ENCODE peak calls at places on chromosomes 16 and 17, in seven cellular contexts. One of them, this sample, is unnamed.
A peak's percentile ranks its signal among the peaks of the same experiment; 100 is the strongest.

GRCh38 chr17:77995146-77995852 is 36.8 kb downstream of the TNRC6C start:
- DNase-seq in naive thymus-derived CD4-positive, alpha-beta T cell: peak; percentile 28
- DNase-seq in adrenal gland: no peak
- DNase-seq in OCI-LY7: no peak
- DNase-seq in A549: no peak
- DNase-seq in cardiac muscle cell: peak; percentile 48
- DNase-seq in right atrium auricular region: peak; percentile 65
- DNase-seq in this sample: no peak

GRCh38 chr16:50489187-50489586 is 59.0 kb upstream of the NKD1 start:
- DNase-seq in naive thymus-derived CD4-positive, alpha-beta T cell: no peak
- DNase-seq in adrenal gland: no peak
- DNase-seq in OCI-LY7: no peak
- DNase-seq in A549: no peak
- DNase-seq in cardiac muscle cell: no peak
- DNase-seq in right atrium auricular region: no peak
- DNase-seq in this sample: no peak

GRCh38 chr17:3025421-3026124 is 37.8 kb downstream of the OR1D5 start:
- DNase-seq in naive thymus-derived CD4-positive, alpha-beta T cell: no peak
- DNase-seq in adrenal gland: no peak
- DNase-seq in OCI-LY7: no peak
- DNase-seq in A549: no peak
- DNase-seq in cardiac muscle cell: no peak
- DNase-seq in right atrium auricular region: no peak
- DNase-seq in this sample: no peak

GRCh38 chr17:66383353-66383752 is 80.9 kb downstream of the PRKCA start:
- DNase-seq in naive thymus-derived CD4-positive, alpha-beta T cell: no peak
- DNase-seq in adrenal gland: no peak
- DNase-seq in OCI-LY7: no peak
- DNase-seq in A549: no peak
- DNase-seq in cardiac muscle cell: no peak
- DNase-seq in right atrium auricular region: no peak
- DNase-seq in this sample: no peak

GRCh38 chr16:85812031-85812807 is 12.7 kb downstream of the COX4I1 start:
- DNase-seq in naive thymus-derived CD4-positive, alpha-beta T cell: no peak
- DNase-seq in adrenal gland: no peak
- DNase-seq in OCI-LY7: no peak
- DNase-seq in A549: no peak
- DNase-seq in cardiac muscle cell: no peak
- DNase-seq in right atrium auricular region: no peak
- DNase-seq in this sample: no peak

GRCh38 chr17:62628845-62629555 is 1.5 kb downstream of the MRC2 start:
- DNase-seq in naive thymus-derived CD4-positive, alpha-beta T cell: no peak
- DNase-seq in adrenal gland: no peak
- DNase-seq in OCI-LY7: no peak
- DNase-seq in A549: no peak
- DNase-seq in cardiac muscle cell: peak; percentile 64
- DNase-seq in right atrium auricular region: no peak
- DNase-seq in this sample: no peak

GRCh38 chr16:3659200-3659599 is 4.7 kb downstream of the DNASE1 start:
- DNase-seq in naive thymus-derived CD4-positive, alpha-beta T cell: no peak
- DNase-seq in adrenal gland: no peak
- DNase-seq in OCI-LY7: no peak
- DNase-seq in A549: no peak
- DNase-seq in cardiac muscle cell: no peak
- DNase-seq in right atrium auricular region: no peak
- DNase-seq in this sample: no peak

GRCh38 chr16:86834451-86835035 is 256.2 kb downstream of the FOXL1 start:
- DNase-seq in naive thymus-derived CD4-positive, alpha-beta T cell: no peak
- DNase-seq in adrenal gland: no peak
- DNase-seq in OCI-LY7: no peak
- DNase-seq in A549: peak; percentile 19
- DNase-seq in cardiac muscle cell: peak; percentile 61
- DNase-seq in right atrium auricular region: no peak
- DNase-seq in this sample: no peak

GRCh38 chr17:8382052-8382879 is 727 bp downstream of the RPL26 start:
- DNase-seq in naive thymus-derived CD4-positive, alpha-beta T cell: no peak
- DNase-seq in adrenal gland: no peak
- DNase-seq in OCI-LY7: peak; percentile 36
- DNase-seq in A549: no peak
- DNase-seq in cardiac muscle cell: no peak
- DNase-seq in right atrium auricular region: no peak
- DNase-seq in this sample: no peak

GRCh38 chr17:58386708-58387107 is 30.6 kb downstream of the RNF43 start:
- DNase-seq in naive thymus-derived CD4-positive, alpha-beta T cell: no peak
- DNase-seq in adrenal gland: no peak
- DNase-seq in OCI-LY7: no peak
- DNase-seq in A549: no peak
- DNase-seq in cardiac muscle cell: no peak
- DNase-seq in right atrium auricular region: no peak
- DNase-seq in this sample: no peak

GRCh38 chr17:58385359-58385899 is 31.9 kb downstream of the RNF43 start:
- DNase-seq in naive thymus-derived CD4-positive, alpha-beta T cell: no peak
- DNase-seq in adrenal gland: no peak
- DNase-seq in OCI-LY7: no peak
- DNase-seq in A549: no peak
- DNase-seq in cardiac muscle cell: no peak
- DNase-seq in right atrium auricular region: no peak
- DNase-seq in this sample: no peak

GRCh38 chr17:58382885-58383248 is 30.9 kb upstream of the SUPT4H1 start:
- DNase-seq in naive thymus-derived CD4-positive, alpha-beta T cell: no peak
- DNase-seq in adrenal gland: no peak
- DNase-seq in OCI-LY7: no peak
- DNase-seq in A549: no peak
- DNase-seq in cardiac muscle cell: no peak
- DNase-seq in right atrium auricular region: no peak
- DNase-seq in this sample: no peak

GRCh38 chr17:58383892-58384462 is 32.0 kb upstream of the SUPT4H1 start:
- DNase-seq in naive thymus-derived CD4-positive, alpha-beta T cell: no peak
- DNase-seq in adrenal gland: no peak
- DNase-seq in OCI-LY7: no peak
- DNase-seq in A549: no peak
- DNase-seq in cardiac muscle cell: no peak
- DNase-seq in right atrium auricular region: no peak
- DNase-seq in this sample: no peak

DNA sequence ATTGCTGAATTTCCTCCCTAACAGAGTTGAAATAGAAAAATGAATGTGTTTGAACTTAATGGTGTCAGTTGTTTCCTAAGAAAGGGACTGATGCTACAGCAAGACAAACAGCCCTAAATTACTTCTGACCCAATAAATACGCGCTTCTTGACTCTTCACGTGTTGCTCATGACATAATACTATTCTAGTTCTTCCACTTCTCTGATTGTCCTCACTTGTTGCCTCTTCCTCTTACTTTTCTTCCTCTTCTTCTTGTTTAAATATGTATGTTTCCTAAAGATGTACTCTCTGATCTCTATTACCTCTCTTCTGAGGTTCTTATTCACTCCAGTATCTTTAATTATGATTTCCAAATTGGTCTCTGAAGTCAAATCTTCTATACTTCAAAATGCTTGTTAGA is 32.4 kb downstream of the RNF43 start:
- DNase-seq in naive thymus-derived CD4-positive, alpha-beta T cell: no peak
- DNase-seq in adrenal gland: no peak
- DNase-seq in OCI-LY7: no peak
- DNase-seq in A549: no peak
- DNase-seq in cardiac muscle cell: no peak
- DNase-seq in right atrium auricular region: no peak
- DNase-seq in this sample: no peak
- H3K27ac ChIP-seq in naive thymus-derived CD4-positive, alpha-beta T cell: no peak overlapping the region
- H3K27ac ChIP-seq in adrenal gland: no peak overlapping the region
- H3K27ac ChIP-seq in OCI-LY7: no peak overlapping the region
- H3K27ac ChIP-seq in A549: peak overlapping the region; percentile 45
- H3K27ac ChIP-seq in cardiac muscle cell: peak overlapping the region; percentile 12
- H3K27ac ChIP-seq in right atrium auricular region: no peak overlapping the region
- H3K27ac ChIP-seq in this sample: peak overlapping the region; percentile 57

GRCh38 chr17:42270596-42270995 is 5.6 kb downstream of the STAT5B start:
- DNase-seq in naive thymus-derived CD4-positive, alpha-beta T cell: no peak
- DNase-seq in adrenal gland: no peak
- DNase-seq in OCI-LY7: no peak
- DNase-seq in A549: no peak
- DNase-seq in cardiac muscle cell: no peak
- DNase-seq in right atrium auricular region: no peak
- DNase-seq in this sample: no peak

GRCh38 chr17:42266462-42266861 is 9.7 kb downstream of the STAT5B start:
- DNase-seq in naive thymus-derived CD4-positive, alpha-beta T cell: no peak
- DNase-seq in adrenal gland: no peak
- DNase-seq in OCI-LY7: no peak
- DNase-seq in A549: no peak
- DNase-seq in cardiac muscle cell: no peak
- DNase-seq in right atrium auricular region: no peak
- DNase-seq in this sample: no peak

GRCh38 chr17:42268236-42268635 is 8.0 kb downstream of the STAT5B start:
- DNase-seq in naive thymus-derived CD4-positive, alpha-beta T cell: no peak
- DNase-seq in adrenal gland: no peak
- DNase-seq in OCI-LY7: no peak
- DNase-seq in A549: no peak
- DNase-seq in cardiac muscle cell: no peak
- DNase-seq in right atrium auricular region: no peak
- DNase-seq in this sample: no peak

GRCh38 chr17:42270175-42270545 is 6.0 kb downstream of the STAT5B start:
- DNase-seq in naive thymus-derived CD4-positive, alpha-beta T cell: no peak
- DNase-seq in adrenal gland: no peak
- DNase-seq in OCI-LY7: no peak
- DNase-seq in A549: no peak
- DNase-seq in cardiac muscle cell: no peak
- DNase-seq in right atrium auricular region: no peak
- DNase-seq in this sample: no peak

DNA sequence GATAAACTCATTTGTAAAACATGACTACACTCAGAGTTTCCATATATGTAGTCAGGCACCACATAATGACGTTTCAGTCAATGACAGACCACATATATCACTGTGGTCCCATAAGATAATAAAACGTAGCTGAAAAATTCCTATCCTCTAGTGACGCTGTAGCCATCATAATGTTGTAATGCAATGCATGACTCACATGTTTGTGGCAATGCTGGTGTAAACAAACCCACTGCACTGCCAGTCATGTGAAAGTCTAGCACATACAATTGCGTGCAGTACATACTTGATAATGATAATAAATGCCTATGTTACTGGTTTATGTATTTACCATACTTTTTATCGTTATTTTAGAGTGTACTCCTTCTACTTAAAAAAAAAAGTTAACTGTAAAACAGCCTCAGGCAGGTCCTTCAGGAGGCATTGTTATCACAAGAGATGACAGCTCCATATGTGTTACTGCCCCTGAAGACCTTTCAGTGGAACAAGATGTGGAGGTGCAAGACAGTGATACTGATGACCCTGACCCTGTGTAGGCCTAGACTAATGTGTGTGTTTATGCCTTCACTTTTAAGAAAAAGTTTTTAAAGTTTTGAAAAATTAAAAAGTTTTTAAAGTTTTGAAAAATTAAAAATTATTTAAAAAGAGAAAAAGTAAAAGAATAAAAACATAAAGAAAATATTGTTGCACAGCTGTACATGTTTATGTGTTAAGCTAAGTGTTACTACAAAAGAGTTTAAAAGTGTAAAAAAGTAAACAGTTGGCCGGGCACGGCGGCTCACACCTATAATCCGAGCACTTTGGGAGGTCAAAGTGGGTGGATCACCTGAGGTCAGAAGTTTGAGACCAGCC is 9.0 kb downstream of the STAT5B start:
- DNase-seq in naive thymus-derived CD4-positive, alpha-beta T cell: peak; percentile 54
- DNase-seq in adrenal gland: no peak
- DNase-seq in OCI-LY7: no peak
- DNase-seq in A549: peak; percentile 91
- DNase-seq in cardiac muscle cell: no peak
- DNase-seq in right atrium auricular region: no peak
- DNase-seq in this sample: no peak
- H3K27ac ChIP-seq in naive thymus-derived CD4-positive, alpha-beta T cell: peak overlapping the region; percentile 58
- H3K27ac ChIP-seq in adrenal gland: peak overlapping the region; percentile 63
- H3K27ac ChIP-seq in OCI-LY7: no peak overlapping the region
- H3K27ac ChIP-seq in A549: peak overlapping the region; percentile 36
- H3K27ac ChIP-seq in cardiac muscle cell: peak overlapping the region; percentile 11
- H3K27ac ChIP-seq in right atrium auricular region: no peak overlapping the region
- H3K27ac ChIP-seq in this sample: peak overlapping the region; percentile 53

DNA sequence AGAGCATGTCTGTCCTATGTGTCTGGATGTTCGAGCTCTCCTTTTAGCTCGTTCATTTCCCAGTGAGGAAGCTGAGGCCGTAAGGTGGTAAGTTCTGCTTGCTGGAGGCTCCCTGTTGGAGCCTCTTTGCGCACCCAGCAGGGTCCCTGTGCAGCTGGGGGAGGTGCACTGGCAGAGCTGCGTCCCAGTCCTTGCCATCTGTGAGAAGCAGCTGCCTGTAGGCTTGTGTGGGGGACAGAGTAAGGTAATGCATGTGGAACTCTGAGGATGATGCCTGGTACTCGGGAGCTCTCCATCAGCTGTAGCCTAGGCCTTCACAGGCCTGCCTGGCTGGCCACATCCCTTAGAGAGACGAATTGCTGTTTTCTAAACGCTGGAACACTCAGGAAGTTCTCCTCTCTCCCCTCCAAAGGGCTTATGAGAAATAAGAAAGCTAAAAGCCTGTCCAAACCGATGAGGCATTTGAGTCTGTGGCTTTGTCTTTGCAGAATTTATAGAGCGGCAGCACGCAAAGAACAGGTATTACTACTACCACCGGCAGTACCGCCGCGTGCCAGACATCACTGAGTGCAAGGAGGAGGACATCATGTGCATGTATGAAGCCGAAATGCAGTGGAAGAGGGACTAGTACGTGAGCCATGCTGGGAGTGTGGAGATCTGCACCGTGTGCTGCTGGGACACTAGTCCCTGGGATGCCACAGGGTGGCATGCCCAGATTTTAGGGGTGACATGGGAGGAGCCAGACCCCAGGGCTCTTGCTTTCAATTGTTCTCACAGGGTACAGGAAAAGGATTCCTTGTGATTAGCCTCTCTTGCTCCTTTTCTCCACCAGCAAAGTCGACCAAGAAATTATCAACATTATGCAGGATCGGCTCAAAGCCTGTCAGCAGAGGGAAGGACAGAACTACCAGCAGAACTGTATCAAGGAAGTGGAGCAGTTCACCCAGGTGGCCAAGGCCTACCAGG is 1.6 kb downstream of the NDUFB10 start:
- DNase-seq in naive thymus-derived CD4-positive, alpha-beta T cell: no peak
- DNase-seq in adrenal gland: no peak
- DNase-seq in OCI-LY7: peak; percentile 69
- DNase-seq in A549: peak; percentile 72
- DNase-seq in cardiac muscle cell: no peak
- DNase-seq in right atrium auricular region: no peak
- DNase-seq in this sample: no peak
- H3K27ac ChIP-seq in naive thymus-derived CD4-positive, alpha-beta T cell: peak overlapping the region; percentile 92
- H3K27ac ChIP-seq in adrenal gland: no peak overlapping the region
- H3K27ac ChIP-seq in OCI-LY7: peak overlapping the region; percentile 80
- H3K27ac ChIP-seq in A549: peak overlapping the region; percentile 92
- H3K27ac ChIP-seq in cardiac muscle cell: peak overlapping the region; percentile 2
- H3K27ac ChIP-seq in right atrium auricular region: no peak overlapping the region
- H3K27ac ChIP-seq in this sample: peak overlapping the region; percentile 91

GRCh38 chr16:11748404-11749254 is 6.0 kb upstream of the TXNDC11 start:
- DNase-seq in naive thymus-derived CD4-positive, alpha-beta T cell: no peak
- DNase-seq in adrenal gland: no peak
- DNase-seq in OCI-LY7: no peak
- DNase-seq in A549: no peak
- DNase-seq in cardiac muscle cell: no peak
- DNase-seq in right atrium auricular region: no peak
- DNase-seq in this sample: peak; percentile 59
- H3K27ac ChIP-seq in naive thymus-derived CD4-positive, alpha-beta T cell: no peak overlapping the region
- H3K27ac ChIP-seq in adrenal gland: no peak overlapping the region
- H3K27ac ChIP-seq in OCI-LY7: no peak overlapping the region
- H3K27ac ChIP-seq in A549: no peak overlapping the region
- H3K27ac ChIP-seq in cardiac muscle cell: peak overlapping the region; percentile 62
- H3K27ac ChIP-seq in right atrium auricular region: no peak overlapping the region
- H3K27ac ChIP-seq in this sample: peak overlapping the region; percentile 69

GRCh38 chr16:30738984-30739951 is 9.0 kb upstream of the PHKG2 start:
- DNase-seq in naive thymus-derived CD4-positive, alpha-beta T cell: no peak
- DNase-seq in adrenal gland: no peak
- DNase-seq in OCI-LY7: no peak
- DNase-seq in A549: no peak
- DNase-seq in cardiac muscle cell: no peak
- DNase-seq in right atrium auricular region: no peak
- DNase-seq in this sample: no peak
- H3K27ac ChIP-seq in naive thymus-derived CD4-positive, alpha-beta T cell: no peak overlapping the region
- H3K27ac ChIP-seq in adrenal gland: no peak overlapping the region
- H3K27ac ChIP-seq in OCI-LY7: no peak overlapping the region
- H3K27ac ChIP-seq in A549: peak overlapping the region; percentile 72
- H3K27ac ChIP-seq in cardiac muscle cell: no peak overlapping the region
- H3K27ac ChIP-seq in right atrium auricular region: no peak overlapping the region
- H3K27ac ChIP-seq in this sample: peak overlapping the region; percentile 82

This sample was measured in transverse colon.